ENCODE peak calls at places on chromosomes 6 and 20, in seven cellular contexts. H is astrocyte, D is astrocyte of the cerebellum, O is GM23338, T is sigmoid colon, M is Caki2, K is epithelial cell of esophagus. W is an unnamed sample.

GRCh38 chr6:168538892-168539811 is 98.2 kb downstream of the SMOC2 start:
- DNase-seq in H (no peak), D (no peak), O (no peak), T (no peak), M (no peak), K (no peak), W (no peak)

GRCh38 chr20:44247131-44247571 is at the start of gene GDAP1L1:
- DNase-seq in H (no peak), D (no peak), O (peak; percentile 89), T (no peak), M (no peak), K (no peak), W (no peak)

GRCh38 chr20:63094767-63095499 is 88.2 kb upstream of the BHLHE23 start:
- DNase-seq in H (no peak), D (no peak), O (no peak), T (no peak), M (no peak), K (no peak), W (peak; percentile 37)

GRCh38 chr6:12275084-12275483 is 15.1 kb upstream of the EDN1 start:
- DNase-seq in H (peak; percentile 50), D (no peak), O (no peak), T (no peak), M (peak; percentile 46), K (peak; percentile 62), W (no peak)

GRCh38 chr6:28587746-28588075 is 62.0 kb downstream of the GPX5 start:
- DNase-seq in H (peak; percentile 33), D (no peak), O (no peak), T (no peak), M (no peak), K (no peak), W (no peak)

GRCh38 chr6:40881501-40881900 is 157.5 kb downstream of the UNC5CL start:
- DNase-seq in H (no peak), D (no peak), O (no peak), T (no peak), M (no peak), K (no peak), W (no peak)

GRCh38 chr6:84618046-84618752 is 146.2 kb downstream of the TBX18 start:
- DNase-seq in H (peak; percentile 90), D (peak; percentile 63), O (no peak), T (no peak), M (no peak), K (peak; percentile 78), W (no peak)

GRCh38 chr20:38402089-38402488 is 33.0 kb downstream of the SNHG17 start:
- DNase-seq in H (no peak), D (no peak), O (no peak), T (no peak), M (no peak), K (no peak), W (no peak)

GRCh38 chr6:143700684-143701342 is 23.0 kb downstream of the PHACTR2 start:
- DNase-seq in H (peak; percentile 58), D (no peak), O (no peak), T (no peak), M (no peak), K (no peak), W (no peak)

GRCh38 chr6:119234457-119234856 is 115.1 kb downstream of the MAN1A1 start:
- DNase-seq in H (no peak), D (no peak), O (no peak), T (no peak), M (no peak), K (no peak), W (no peak)

GRCh38 chr6:11795403-11795802 is 16.8 kb upstream of the ADTRP start:
- DNase-seq in H (no peak), D (no peak), O (no peak), T (no peak), M (no peak), K (no peak), W (no peak)

GRCh38 chr20:57594092-57594911 is 25.9 kb downstream of the ZBP1 start:
- DNase-seq in H (no peak), D (no peak), O (peak; percentile 78), T (peak; percentile 74), M (peak; percentile 41), K (peak; percentile 30), W (no peak)

GRCh38 chr6:142429195-142429594 is 127.4 kb downstream of the ADGRG6 start:
- DNase-seq in H (no peak), D (no peak), O (no peak), T (no peak), M (no peak), K (peak; percentile 56), W (no peak)

GRCh38 chr20:47814632-47815415 is 29.5 kb upstream of the SULF2 start:
- DNase-seq in H (no peak), D (no peak), O (no peak), T (peak; percentile 44), M (no peak), K (no peak), W (no peak)

GRCh38 chr6:155645328-155645727 is 189.7 kb upstream of the NOX3 start:
- DNase-seq in H (no peak), D (no peak), O (no peak), T (no peak), M (no peak), K (peak; percentile 70), W (no peak)

GRCh38 chr6:25041676-25042598 is 106.2 kb upstream of the RIPOR2 start:
- DNase-seq in H (no peak), D (no peak), O (peak; percentile 38), T (no peak), M (no peak), K (no peak), W (no peak)

GRCh38 chr6:166078294-166078693 is 89.4 kb downstream of the TBXT start:
- DNase-seq in H (peak; percentile 96), D (peak; percentile 99), O (no peak), T (no peak), M (no peak), K (no peak), W (no peak)

GRCh38 chr6:145508107-145508506 is 227.2 kb downstream of the EPM2A start:
- DNase-seq in H (no peak), D (no peak), O (peak; percentile 75), T (no peak), M (no peak), K (peak; percentile 9), W (no peak)

GRCh38 chr6:105920071-105920470 is 166.1 kb upstream of the PRDM1 start:
- DNase-seq in H (no peak), D (no peak), O (no peak), T (no peak), M (no peak), K (peak; percentile 90), W (no peak)

GRCh38 chr6:93416575-93417420 is 2.6 kb downstream of the EPHA7 start:
- DNase-seq in H (peak; percentile 6), D (no peak), O (peak; percentile 79), T (peak; percentile 70), M (peak; percentile 65), K (no peak), W (peak; percentile 49)

GRCh38 chr6:10719386-10720228 is 3.3 kb upstream of the TMEM14C start:
- DNase-seq in H (no peak), D (no peak), O (no peak), T (no peak), M (no peak), K (no peak), W (no peak)

GRCh38 chr6:137910843-137911456 is 43.9 kb downstream of the TNFAIP3 start:
- DNase-seq in H (no peak), D (no peak), O (no peak), T (no peak), M (no peak), K (no peak), W (no peak)

GRCh38 chr6:16747232-16748027 is 13.8 kb downstream of the ATXN1 start:
- DNase-seq in H (peak; percentile 89), D (no peak), O (no peak), T (no peak), M (peak; percentile 67), K (peak; percentile 93), W (no peak)

GRCh38 chr6:119626884-119627619 is 277.5 kb upstream of the MAN1A1 start:
- DNase-seq in H (peak; percentile 27), D (no peak), O (no peak), T (no peak), M (no peak), K (peak; percentile 43), W (no peak)

GRCh38 chr6:137136065-137136464 is 37.4 kb downstream of the IL22RA2 start:
- DNase-seq in H (no peak), D (no peak), O (no peak), T (no peak), M (no peak), K (peak; percentile 37), W (no peak)

GRCh38 chr6:163232015-163232523 is 182.4 kb upstream of the QKI start:
- DNase-seq in H (no peak), D (no peak), O (no peak), T (no peak), M (no peak), K (no peak), W (no peak)

GRCh38 chr20:45337367-45338120 is 10.7 kb downstream of the SDC4 start:
- DNase-seq in H (peak; percentile 96), D (peak; percentile 87), O (no peak), T (peak; percentile 83), M (peak; percentile 78), K (peak; percentile 88), W (no peak)

GRCh38 chr6:111865909-111866546 is 7.2 kb downstream of the FYN start:
- DNase-seq in H (no peak), D (no peak), O (peak; percentile 71), T (no peak), M (no peak), K (no peak), W (no peak)

GRCh38 chr6:154410619-154411044 is 54.0 kb upstream of the IPCEF1 start:
- DNase-seq in H (peak; percentile 98), D (peak; percentile 98), O (peak; percentile 40), T (peak; percentile 75), M (peak; percentile 95), K (peak; percentile 85), W (no peak)

GRCh38 chr6:162568266-162568665 is 159.3 kb downstream of the PRKN start:
- DNase-seq in H (no peak), D (no peak), O (no peak), T (no peak), M (no peak), K (no peak), W (no peak)

GRCh38 chr6:154510144-154510905 is at the start of gene CNKSR3:
- DNase-seq in H (peak; percentile 86), D (peak; percentile 88), O (peak; percentile 98), T (peak; percentile 96), M (peak; percentile 86), K (peak; percentile 80), W (peak; percentile 89)

GRCh38 chr20:39624316-39624715 is 662.2 kb downstream of the DHX35 start:
- DNase-seq in H (no peak), D (no peak), O (no peak), T (no peak), M (no peak), K (no peak), W (no peak)

GRCh38 chr6:166381733-166382499 is 824 bp downstream of the MPC1 start:
- DNase-seq in H (peak; percentile 19), D (no peak), O (peak; percentile 84), T (peak; percentile 81), M (peak; percentile 44), K (peak; percentile 77), W (peak; percentile 76)

GRCh38 chr6:30615219-30615957 is 1.7 kb downstream of the PPP1R10 start:
- DNase-seq in H (peak; percentile 84), D (peak; percentile 91), O (peak; percentile 89), T (peak; percentile 71), M (no peak), K (peak; percentile 67), W (no peak)

GRCh38 chr20:21353236-21353635 is 44.1 kb downstream of the NKX2-4 start:
- DNase-seq in H (peak; percentile 70), D (no peak), O (no peak), T (no peak), M (peak; percentile 10), K (peak; percentile 8), W (no peak)

W was measured in suprapubic skin.